ENCODE peak calls at places on chromosomes 5 and 9, in seven cellular contexts. H, Q, D, E, L, U and R are unnamed samples.

GRCh38 chr9:92564479-92564878 is 28.7 kb upstream of the ECM2 start:
- DNase-seq in H (no peak), U (no peak), L (no peak), D (no peak), E (no peak), Q (no peak), R (peak; percentile 23)

GRCh38 chr9:136323420-136323819 is 3.9 kb upstream of the GPSM1 start:
- DNase-seq in H (no peak), E (no peak), Q (no peak), D (no peak), L (no peak), U (no peak), R (no peak)

GRCh38 chr9:134239130-134239888 is 74.9 kb upstream of the RNU6ATAC start:
- DNase-seq in L (no peak), U (no peak), D (no peak), Q (no peak), E (no peak), H (no peak), R (no peak)

GRCh38 chr5:132184588-132184987 is 43.1 kb downstream of the P4HA2 start:
- DNase-seq in E (no peak), U (no peak), D (no peak), H (no peak), Q (no peak), L (peak; percentile 39), R (no peak)

GRCh38 chr9:87336914-87337333 is 160.7 kb upstream of the DAPK1 start:
- DNase-seq in Q (peak; percentile 3), L (peak; percentile 88), U (peak; percentile 28), E (peak; percentile 40), D (no peak), H (peak; percentile 51), R (peak; percentile 61)

GRCh38 chr5:179699640-179700298 is 1.0 kb downstream of the CANX start:
- DNase-seq in U (no peak), L (peak; percentile 29), H (no peak), E (peak; percentile 14), Q (peak; percentile 26), D (peak; percentile 32), R (peak; percentile 44)

GRCh38 chr9:93470391-93470790 is 17.0 kb upstream of the FAM120AOS start:
- DNase-seq in E (no peak), D (no peak), L (no peak), U (no peak), H (no peak), Q (no peak), R (no peak)

GRCh38 chr9:94655739-94656138 is 16.4 kb upstream of the FBP1 start:
- DNase-seq in H (no peak), U (no peak), Q (no peak), E (no peak), D (no peak), L (no peak), R (no peak)

GRCh38 chr9:105681724-105682123 is 12.6 kb upstream of the TMEM38B start:
- DNase-seq in D (no peak), U (no peak), L (peak; percentile 39), H (peak; percentile 12), E (no peak), Q (no peak), R (peak; percentile 73)

GRCh38 chr9:107263289-107263688 is 19.8 kb upstream of the RAD23B start:
- DNase-seq in D (no peak), L (no peak), U (no peak), Q (no peak), H (no peak), E (no peak), R (no peak)

GRCh38 chr9:33393581-33393980 is 8.8 kb downstream of the AQP7 start:
- DNase-seq in U (no peak), Q (no peak), L (no peak), D (no peak), E (peak; percentile 54), H (no peak), R (no peak)

GRCh38 chr9:34413229-34413852 is 36.6 kb upstream of the MYORG start:
- DNase-seq in H (no peak), E (peak; percentile 40), Q (peak; percentile 17), L (peak; percentile 27), U (no peak), D (peak; percentile 5), R (peak; percentile 28)

GRCh38 chr5:169753795-169754194 is 116.7 kb downstream of the DOCK2 start:
- DNase-seq in D (no peak), Q (no peak), U (no peak), E (no peak), H (peak; percentile 71), L (no peak), R (peak; percentile 64)

GRCh38 chr5:150085950-150086715 is at the start of gene CSF1R:
- DNase-seq in Q (no peak), E (no peak), H (no peak), L (no peak), U (no peak), D (no peak), R (no peak)

GRCh38 chr5:173807150-173807784 is 80.9 kb upstream of the CPEB4 start:
- DNase-seq in D (no peak), E (no peak), Q (no peak), U (no peak), H (no peak), L (no peak), R (no peak)

GRCh38 chr5:39197556-39197955 is 21.8 kb downstream of the FYB1 start:
- DNase-seq in D (no peak), U (no peak), E (no peak), Q (no peak), L (peak; percentile 81), H (no peak), R (no peak)

GRCh38 chr5:154260224-154260859 is 69.8 kb downstream of the GALNT10 start:
- DNase-seq in E (no peak), L (no peak), H (no peak), U (no peak), D (no peak), Q (no peak), R (peak; percentile 56)

GRCh38 chr5:159616967-159617366 is 286.7 kb upstream of the IL12B start:
- DNase-seq in Q (no peak), D (no peak), U (no peak), H (no peak), L (no peak), E (no peak), R (peak; percentile 37)

GRCh38 chr9:14403112-14403511 is 89.2 kb upstream of the NFIB start:
- DNase-seq in L (no peak), D (no peak), U (peak; percentile 23), E (no peak), H (no peak), Q (no peak), R (no peak)

GRCh38 chr5:111461261-111461671 is 51.1 kb downstream of the STARD4 start:
- DNase-seq in E (no peak), H (no peak), U (peak; percentile 57), L (peak; percentile 40), D (no peak), Q (no peak), R (no peak)

GRCh38 chr5:131457193-131457592 is 177.8 kb downstream of the RAPGEF6 start:
- DNase-seq in E (no peak), Q (no peak), H (no peak), L (no peak), D (no peak), U (no peak), R (no peak)

GRCh38 chr9:76257224-76257794 is 136.9 kb downstream of the RFK start:
- DNase-seq in U (no peak), L (no peak), D (no peak), Q (no peak), H (no peak), E (peak; percentile 29), R (no peak)

GRCh38 chr5:103973669-103974068 is 411.1 kb upstream of the NUDT12 start:
- DNase-seq in U (no peak), D (no peak), L (peak; percentile 9), E (no peak), Q (no peak), H (no peak), R (no peak)